ENCODE peak calls at places on chromosomes 12 and 14, in five cellular contexts. G is fibroblast of lung; K is mesendoderm; X is MM.1S; Y is CD8-positive, alpha-beta memory T cell. P is an unnamed sample.
A peak's percentile ranks its signal among the peaks of the same experiment; 100 is the strongest.

GRCh38 chr12:123905319-123905925 is 67.2 kb downstream of the CCDC92 start:
- DNase-seq in G (peak; percentile 67), K (peak; percentile 74), X (peak; percentile 18), Y (peak; percentile 71), P (peak; percentile 62)

GRCh38 chr12:109523071-109523470 is 45.6 kb downstream of the UBE3B start:
- DNase-seq in G (no peak), K (no peak), X (no peak), Y (no peak), P (no peak)

GRCh38 chr12:45547822-45548221 is 181.7 kb upstream of the ARID2 start:
- DNase-seq in G (no peak), K (no peak), X (no peak), Y (no peak), P (no peak)

GRCh38 chr12:229441-230191 is 15.7 kb upstream of the SLC6A12 start:
- DNase-seq in G (no peak), K (no peak), X (no peak), Y (no peak), P (no peak)

GRCh38 chr12:93361159-93361919 is 16.4 kb upstream of the NUDT4 start:
- DNase-seq in G (peak; percentile 92), K (peak; percentile 8), X (peak; percentile 32), Y (no peak), P (no peak)

GRCh38 chr12:23893611-23894010 is 55.9 kb downstream of the SOX5 start:
- DNase-seq in G (peak; percentile 57), K (no peak), X (no peak), Y (no peak), P (no peak)

GRCh38 chr12:42854208-42854607 is 264.7 kb upstream of the PRICKLE1 start:
- DNase-seq in G (peak; percentile 74), K (no peak), X (no peak), Y (no peak), P (no peak)

GRCh38 chr12:51953011-51953568 is 1.6 kb downstream of the ACVR1B start:
- DNase-seq in G (no peak), K (no peak), X (no peak), Y (no peak), P (no peak)

GRCh38 chr12:102950107-102950949 is 7.1 kb upstream of the ASCL1 start:
- DNase-seq in G (no peak), K (peak; percentile 84), X (no peak), Y (no peak), P (no peak)

GRCh38 chr12:93784339-93785086 is 107.3 kb downstream of the CRADD start:
- DNase-seq in G (peak; percentile 94), K (peak; percentile 54), X (no peak), Y (peak; percentile 49), P (peak; percentile 50)

GRCh38 chr14:50001999-50002925 is 109.4 kb downstream of the ARF6 start:
- DNase-seq in G (no peak), K (no peak), X (peak; percentile 55), Y (peak; percentile 91), P (peak; percentile 89)

GRCh38 chr12:56810918-56811317 is 47.8 kb downstream of the HSD17B6 start:
- DNase-seq in G (no peak), K (no peak), X (no peak), Y (no peak), P (no peak)

GRCh38 chr12:12803186-12803585 is 10.0 kb upstream of the DDX47 start:
- DNase-seq in G (peak; percentile 92), K (no peak), X (peak; percentile 90), Y (peak; percentile 52), P (peak; percentile 39)

GRCh38 chr12:31589582-31589895 is 1.4 kb downstream of the DENND5B start:
- DNase-seq in G (no peak), K (no peak), X (peak; percentile 66), Y (no peak), P (no peak)

GRCh38 chr14:40618225-40618898 is 988.3 kb upstream of the LRFN5 start:
- DNase-seq in G (no peak), K (no peak), X (no peak), Y (no peak), P (no peak)

GRCh38 chr14:49992901-49993335 is 100.0 kb downstream of the ARF6 start:
- DNase-seq in G (peak; percentile 72), K (no peak), X (no peak), Y (no peak), P (no peak)

GRCh38 chr12:42641231-42641630 is 51.7 kb upstream of the PRICKLE1 start:
- DNase-seq in G (peak; percentile 78), K (no peak), X (no peak), Y (no peak), P (no peak)

P was measured in stimulated activated naive CD8-positive, alpha-beta T cell treated with anti-CD3 and anti-CD28 coated beads, Interleukin-15, amount 100 ng/mL, for 72 hours.